ENCODE peak calls at places on chromosomes 13 and 19, in seven cellular contexts. J is endothelial cell, C is AG04449, B is nephron progenitor cell, T is pancreas, I is cardiac fibroblast, A is HFF-Myc. W is an unnamed sample.

GRCh38 chr13:95106562-95106961 is 194.7 kb downstream of the ABCC4 start:
- DNase-seq in J (no peak), I (peak; percentile 11), A (no peak), T (no peak), B (no peak), C (no peak), W (no peak)

GRCh38 chr19:48815870-48816501 is 5.2 kb upstream of the BCAT2 start:
- DNase-seq in T (no peak), I (no peak), A (no peak), B (no peak), C (no peak), J (no peak), W (no peak)

GRCh38 chr13:37412271-37412683 is 186.3 kb downstream of the POSTN start:
- DNase-seq in C (peak; percentile 58), J (no peak), B (no peak), T (no peak), I (no peak), A (no peak), W (no peak)

GRCh38 chr13:105956891-105957290 is 578.6 kb downstream of the EFNB2 start:
- DNase-seq in J (no peak), T (no peak), A (no peak), I (no peak), C (no peak), B (no peak), W (no peak)

GRCh38 chr19:28705008-28705407 is 507.9 kb downstream of the UQCRFS1 start:
- DNase-seq in C (peak; percentile 47), I (peak; percentile 74), T (no peak), A (peak; percentile 41), B (no peak), J (no peak), W (no peak)

GRCh38 chr13:73754727-73755292 is 379.4 kb downstream of the KLF12 start:
- DNase-seq in J (peak; percentile 54), I (peak; percentile 76), A (peak; percentile 52), C (no peak), T (no peak), B (peak; percentile 30), W (no peak)

GRCh38 chr13:51066091-51066831 is 44.8 kb downstream of the C13orf42 start:
- DNase-seq in I (no peak), B (no peak), T (no peak), C (no peak), J (no peak), A (no peak), W (no peak)

GRCh38 chr19:19230999-19231398 is 19.2 kb downstream of the NCAN start:
- DNase-seq in C (no peak), T (no peak), J (no peak), A (no peak), B (no peak), I (no peak), W (no peak)

GRCh38 chr19:46428278-46429141 is at the start of gene PNMA8C:
- DNase-seq in T (peak; percentile 85), J (peak; percentile 75), A (no peak), C (no peak), I (peak; percentile 63), B (peak; percentile 86), W (no peak)

GRCh38 chr19:30443531-30444252 is 71.5 kb downstream of the ZNF536 start:
- DNase-seq in I (no peak), T (no peak), A (no peak), B (no peak), J (no peak), C (no peak), W (no peak)

GRCh38 chr13:39106216-39106995 is 68.2 kb downstream of the NHLRC3 start:
- DNase-seq in B (no peak), J (no peak), C (no peak), I (no peak), A (no peak), T (peak; percentile 25), W (no peak)

GRCh38 chr13:113819731-113820715 is 43.9 kb downstream of the GAS6 start:
- DNase-seq in T (peak; percentile 61), B (no peak), A (no peak), I (no peak), J (no peak), C (no peak), W (no peak)

GRCh38 chr19:18304194-18304495 is 18.7 kb downstream of the LSM4 start:
- DNase-seq in B (no peak), T (no peak), J (no peak), A (no peak), I (no peak), C (no peak), W (no peak)

GRCh38 chr19:29683009-29683408 is 17.7 kb downstream of the PLEKHF1 start:
- DNase-seq in A (no peak), J (no peak), T (no peak), C (no peak), B (no peak), I (no peak), W (no peak)

GRCh38 chr13:50810468-50810867 is 33.0 kb downstream of the DLEU7 start:
- DNase-seq in I (no peak), A (no peak), J (no peak), B (no peak), T (no peak), C (no peak), W (no peak)

GRCh38 chr13:105346141-105346766 is 1189.2 kb downstream of the EFNB2 start:
- DNase-seq in I (peak; percentile 46), J (no peak), B (no peak), T (no peak), A (peak; percentile 7), C (peak; percentile 51), W (no peak)

GRCh38 chr19:42589792-42590191 is 4.9 kb downstream of the CEACAM8 start:
- DNase-seq in T (no peak), I (no peak), B (no peak), C (no peak), A (no peak), J (no peak), W (no peak)

GRCh38 chr13:28820099-28821051 is at the start of gene MTUS2:
- DNase-seq in I (no peak), C (no peak), J (peak; percentile 15), A (no peak), B (peak; percentile 32), T (peak; percentile 59), W (no peak)

GRCh38 chr19:52170304-52170703 is 1.1 kb downstream of the ZNF836 start:
- DNase-seq in I (peak; percentile 1), T (no peak), C (no peak), J (no peak), A (no peak), B (peak; percentile 12), W (no peak)

GRCh38 chr13:97506511-97506910 is 72.5 kb downstream of the RAP2A start:
- DNase-seq in I (peak; percentile 88), A (peak; percentile 14), B (no peak), T (no peak), J (no peak), C (no peak), W (no peak)

GRCh38 chr13:25980255-25980654 is 71.6 kb downstream of the SHISA2 start:
- DNase-seq in A (no peak), B (peak; percentile 33), C (no peak), J (peak; percentile 31), I (peak; percentile 26), T (no peak), W (no peak)

GRCh38 chr19:13718733-13719132 is 45.6 kb upstream of the MRI1 start:
- DNase-seq in J (no peak), T (no peak), I (peak; percentile 64), C (peak; percentile 53), A (no peak), B (no peak), W (no peak)

GRCh38 chr13:20161275-20161950 is 561 bp upstream of the GJA3 start:
- DNase-seq in T (peak; percentile 55), B (peak; percentile 59), C (no peak), J (no peak), I (no peak), A (no peak), W (peak; percentile 64)

GRCh38 chr13:112181336-112182051 is 114.5 kb downstream of the SOX1 start:
- DNase-seq in T (no peak), A (no peak), C (no peak), J (no peak), B (no peak), I (no peak), W (no peak)

GRCh38 chr13:92487238-92487637 is 739.4 kb upstream of the GPC6 start:
- DNase-seq in T (no peak), A (no peak), B (no peak), J (no peak), C (no peak), I (no peak), W (no peak)

DNA sequence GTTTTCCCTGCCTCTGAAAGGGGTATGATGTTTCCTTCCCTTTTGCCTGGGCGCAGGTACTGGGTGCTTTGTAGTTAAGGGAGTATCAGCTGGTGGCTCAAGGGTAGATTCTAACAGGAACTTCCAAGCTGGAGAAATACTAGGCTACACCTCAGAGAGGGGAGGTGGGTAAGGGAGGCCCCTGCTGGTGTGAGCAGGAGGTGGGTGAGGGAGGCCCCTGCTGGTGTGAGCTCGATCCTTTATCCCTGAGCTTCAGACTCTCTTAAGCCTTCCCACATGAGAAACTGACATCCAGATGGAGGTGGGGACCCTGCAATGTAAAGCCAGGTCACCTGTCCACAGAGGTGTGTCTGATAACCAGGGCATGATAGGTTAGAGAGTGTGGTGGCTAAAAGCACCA is 32.1 kb downstream of the CYP2B6 start:
- DNase-seq in T (no peak), B (no peak), A (no peak), I (no peak), J (no peak), C (no peak), W (no peak)
- TF ChIP-seq CTCF in T (no peak), B (no peak), A (peak; percentile 2), I (no peak), J (no peak), C (no peak), W (no peak)

GRCh38 chr19:38544569-38545315 is 73.0 kb downstream of the MAP4K1 start:
- DNase-seq in I (no peak), A (no peak), C (peak; percentile 7), T (no peak), J (no peak), B (no peak), W (no peak)
- TF ChIP-seq CTCF in I (peak; percentile 50), A (peak; percentile 41), C (peak; percentile 15), T (no peak), J (no peak), B (no peak), W (peak; percentile 4)

GRCh38 chr13:79340490-79340889 is 65.6 kb downstream of the RBM26 start:
- DNase-seq in B (no peak), I (no peak), T (no peak), C (no peak), J (no peak), A (no peak), W (no peak)
- TF ChIP-seq CTCF in B (no peak), I (no peak), T (no peak), C (no peak), J (no peak), A (no peak), W (no peak)

GRCh38 chr13:91236182-91236581 is 111.3 kb upstream of the MIR17HG start:
- DNase-seq in C (no peak), B (no peak), I (no peak), J (no peak), T (no peak), A (no peak), W (no peak)
- TF ChIP-seq CTCF in C (no peak), B (no peak), I (no peak), J (no peak), T (no peak), A (no peak), W (no peak)

W was measured in activated B cell treated with CpG ODN at 0.5 μM for 24 hours.